ENCODE peak calls at places on chromosomes 5 and 9, in ten cellular contexts. C, E, U, N, V, K, P, W, J and I are unnamed samples.

GRCh38 chr5:173451031-173451430 is 122.8 kb upstream of the STC2 start:
- DNase-seq in C (no peak), E (no peak), U (peak; percentile 28), N (no peak), V (no peak), K (no peak), P (peak; percentile 20), W (peak; percentile 32), J (no peak), I (no peak)

GRCh38 chr5:6459896-6460295 is 11.2 kb downstream of the UBE2QL1 start:
- DNase-seq in C (no peak), E (no peak), U (no peak), N (no peak), V (no peak), K (no peak), P (no peak), W (no peak), J (no peak), I (no peak)

GRCh38 chr5:174106997-174107655 is 61.6 kb downstream of the NSG2 start:
- DNase-seq in C (no peak), E (no peak), U (no peak), N (no peak), V (peak; percentile 31), K (no peak), P (no peak), W (no peak), J (no peak), I (no peak)

GRCh38 chr5:111364992-111365391 is 140.8 kb downstream of the CAMK4 start:
- DNase-seq in C (no peak), E (no peak), U (peak; percentile 17), N (no peak), V (no peak), K (no peak), P (no peak), W (peak; percentile 44), J (no peak), I (no peak)

GRCh38 chr5:127666043-127666716 is 17.3 kb downstream of the CTXN3 start:
- DNase-seq in C (no peak), E (no peak), U (no peak), N (no peak), V (no peak), K (no peak), P (no peak), W (no peak), J (no peak), I (no peak)

GRCh38 chr5:172071244-172071875 is 64.9 kb upstream of the FBXW11 start:
- DNase-seq in C (no peak), E (no peak), U (no peak), N (no peak), V (no peak), K (no peak), P (no peak), W (no peak), J (no peak), I (peak; percentile 10)

GRCh38 chr5:40578501-40579451 is 100.9 kb upstream of the PTGER4 start:
- DNase-seq in C (no peak), E (no peak), U (peak; percentile 46), N (no peak), V (peak; percentile 26), K (no peak), P (no peak), W (peak; percentile 35), J (no peak), I (no peak)

GRCh38 chr5:133402781-133403180 is 209.6 kb downstream of the FSTL4 start:
- DNase-seq in C (no peak), E (no peak), U (no peak), N (no peak), V (no peak), K (no peak), P (no peak), W (no peak), J (no peak), I (no peak)

GRCh38 chr9:81380960-81381359 is 308.4 kb downstream of the TLE1 start:
- DNase-seq in C (no peak), E (no peak), U (no peak), N (no peak), V (no peak), K (no peak), P (no peak), W (no peak), J (no peak), I (no peak)

GRCh38 chr9:136765041-136765440 is 723 bp upstream of the LCN15 start:
- DNase-seq in C (peak; percentile 48), E (no peak), U (no peak), N (no peak), V (no peak), K (peak; percentile 49), P (no peak), W (no peak), J (no peak), I (peak; percentile 66)

GRCh38 chr5:178425621-178426068 is 164.5 kb downstream of the COL23A1 start:
- DNase-seq in C (no peak), E (no peak), U (no peak), N (peak; percentile 39), V (no peak), K (peak; percentile 50), P (no peak), W (no peak), J (no peak), I (no peak)

GRCh38 chr5:175706499-175706898 is 48.6 kb downstream of the HRH2 start:
- DNase-seq in C (no peak), E (no peak), U (no peak), N (no peak), V (no peak), K (peak; percentile 24), P (peak; percentile 58), W (no peak), J (no peak), I (no peak)

DNA sequence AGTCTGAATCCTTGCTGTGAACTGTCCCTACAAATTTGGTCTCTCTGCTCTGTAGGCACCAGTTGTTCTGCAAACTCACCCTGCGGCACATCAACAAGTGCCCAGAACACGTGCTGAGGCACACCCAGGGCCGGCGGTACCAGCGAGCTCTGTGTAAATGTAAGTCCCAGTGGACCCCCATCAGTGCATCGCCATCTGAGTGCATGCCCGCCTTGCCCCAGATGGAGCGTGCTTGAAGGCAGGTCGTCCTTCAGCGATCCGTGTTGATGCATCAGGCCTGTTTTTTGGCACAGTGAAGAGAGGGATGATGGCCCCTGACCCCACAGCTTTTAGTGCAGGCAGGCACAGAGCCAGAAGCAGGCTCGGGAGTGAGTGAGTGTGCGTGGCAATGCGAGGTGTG is 1.3 kb downstream of the SURF2 start:
- DNase-seq in C (no peak), E (no peak), U (no peak), N (no peak), V (no peak), K (no peak), P (no peak), W (no peak), J (no peak), I (no peak)
- H3K4me3 ChIP-seq in C (no peak overlapping the region), E (no peak overlapping the region), U (no peak overlapping the region), N (peak overlapping the region; percentile 91), V (no peak overlapping the region), K (peak overlapping the region; percentile 49), P (no peak overlapping the region), W (no peak overlapping the region), J (peak overlapping the region; percentile 91), I (no peak overlapping the region)

DNA sequence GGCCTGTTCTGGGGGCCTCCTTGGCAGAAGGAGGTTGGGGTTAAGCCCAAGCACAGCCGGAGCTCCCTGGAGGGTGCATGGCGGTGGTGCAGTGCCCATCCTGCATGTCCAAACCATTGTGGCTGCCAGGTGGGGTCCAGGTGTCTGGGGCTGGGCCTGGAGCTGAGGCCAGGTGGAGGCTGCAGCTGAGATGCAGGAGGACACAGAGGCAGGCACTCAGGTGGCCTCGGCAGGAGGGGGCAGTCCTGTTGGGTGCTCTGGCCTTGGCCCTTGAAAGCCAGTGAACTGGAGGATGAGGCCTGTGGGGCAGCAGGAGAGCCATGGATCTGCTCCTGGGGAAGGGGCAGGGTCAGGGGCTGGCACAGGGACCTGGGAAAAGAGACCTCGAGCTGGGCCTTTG is 195.3 kb downstream of the OLFM1 start:
- DNase-seq in C (no peak), E (no peak), U (no peak), N (no peak), V (no peak), K (no peak), P (no peak), W (no peak), J (no peak), I (no peak)
- H3K27ac ChIP-seq in C (no peak overlapping the region), E (no peak overlapping the region), U (no peak overlapping the region), N (no peak overlapping the region), V (no peak overlapping the region), K (no peak overlapping the region), P (no peak overlapping the region), W (no peak overlapping the region), J (no peak overlapping the region), I (no peak overlapping the region)

GRCh38 chr5:96232602-96233001 is 200.4 kb downstream of the PCSK1 start:
- DNase-seq in C (no peak), E (no peak), U (no peak), N (no peak), V (no peak), K (no peak), P (no peak), W (no peak), J (no peak), I (no peak)
- H3K9me3 ChIP-seq in C (peaks cover 11% of the 10 kb centered on the region), E (no peaks in the 10 kb centered on the region), U (no peaks in the 10 kb centered on the region), N (no peaks in the 10 kb centered on the region), V (peaks cover 11% of the 10 kb centered on the region), K (peaks cover 6% of the 10 kb centered on the region), P (no peaks in the 10 kb centered on the region), W (no peaks in the 10 kb centered on the region), J (peaks cover 11% of the 10 kb centered on the region), I (no peaks in the 10 kb centered on the region)

DNA sequence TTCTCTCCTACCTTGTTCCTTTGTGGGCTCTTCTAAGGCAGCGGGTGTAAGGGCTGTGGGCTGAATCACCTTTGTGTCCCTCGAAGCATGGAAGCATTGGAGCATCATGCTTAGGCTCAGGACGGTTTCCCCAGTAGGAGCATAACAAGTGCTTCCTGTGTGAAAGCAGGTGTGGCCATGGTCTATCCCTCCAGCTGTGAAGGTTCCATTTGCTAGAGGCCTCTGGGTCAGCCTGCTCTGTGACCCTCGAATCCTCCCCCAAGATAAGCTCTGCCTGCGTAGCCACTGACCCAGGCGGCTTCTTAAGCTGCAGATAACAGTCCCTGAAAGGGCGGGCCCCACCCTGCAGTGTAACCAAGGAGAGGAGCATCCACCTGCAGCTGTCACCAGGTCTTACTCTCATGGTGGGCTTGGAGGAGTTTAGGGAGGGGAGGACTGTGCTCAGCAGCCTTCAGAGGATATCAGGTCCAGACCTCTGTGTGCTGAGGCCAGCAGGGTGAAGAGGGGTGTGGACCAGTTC is 8.4 kb upstream of the NDST1 start:
- DNase-seq in C (no peak), E (no peak), U (no peak), N (no peak), V (no peak), K (no peak), P (no peak), W (no peak), J (no peak), I (peak; percentile 26)
- H3K4me3 ChIP-seq in C (no peak overlapping the region), E (no peak overlapping the region), U (no peak overlapping the region), N (no peak overlapping the region), V (no peak overlapping the region), K (no peak overlapping the region), P (no peak overlapping the region), W (no peak overlapping the region), J (no peak overlapping the region), I (no peak overlapping the region)